ENCODE peak calls at places on chromosomes 4 and X, in ten cellular contexts. Y, T, O, J, P, S, U, Q, F and K are unnamed samples.

GRCh38 chr4:65670331-65671031 is at the start of gene EPHA5:
- DNase-seq in Y (peak; percentile 11), T (peak; percentile 54), O (peak; percentile 48), J (peak; percentile 57), P (peak; percentile 47), S (no peak), U (peak; percentile 94), Q (peak; percentile 93), F (no peak), K (peak; percentile 48)

GRCh38 chrX:110402091-110402854 is 43.6 kb downstream of the RTL9 start:
- DNase-seq in Y (peak; percentile 90), T (no peak), O (no peak), J (no peak), P (peak; percentile 34), S (no peak), U (peak; percentile 80), Q (peak; percentile 40), F (no peak), K (peak; percentile 15)

GRCh38 chr4:47075919-47076318 is 44.6 kb downstream of the GABRB1 start:
- DNase-seq in Y (peak; percentile 20), T (no peak), O (no peak), J (no peak), P (no peak), S (no peak), U (no peak), Q (no peak), F (no peak), K (no peak)

GRCh38 chr4:96504386-96504785 is 664.5 kb downstream of the PDHA2 start:
- DNase-seq in Y (no peak), T (no peak), O (no peak), J (no peak), P (no peak), S (no peak), U (no peak), Q (no peak), F (no peak), K (no peak)

GRCh38 chrX:151790421-151791160 is 56.0 kb downstream of the CNGA2 start:
- DNase-seq in Y (peak; percentile 33), T (no peak), O (no peak), J (no peak), P (no peak), S (no peak), U (peak; percentile 81), Q (no peak), F (no peak), K (no peak)

GRCh38 chrX:18996536-18996935 is 12.6 kb upstream of the PHKA2 start:
- DNase-seq in Y (no peak), T (no peak), O (no peak), J (no peak), P (no peak), S (no peak), U (no peak), Q (no peak), F (no peak), K (no peak)

GRCh38 chr4:61533140-61533539 is 333.0 kb downstream of the ADGRL3 start:
- DNase-seq in Y (no peak), T (no peak), O (peak; percentile 52), J (no peak), P (no peak), S (no peak), U (no peak), Q (no peak), F (no peak), K (no peak)

GRCh38 chrX:38985375-38985774 is 184.1 kb downstream of the MID1IP1 start:
- DNase-seq in Y (peak; percentile 27), T (no peak), O (no peak), J (no peak), P (no peak), S (peak; percentile 58), U (peak; percentile 20), Q (no peak), F (no peak), K (no peak)

GRCh38 chr4:109429545-109429944 is 4.1 kb upstream of the SEC24B start:
- DNase-seq in Y (no peak), T (no peak), O (no peak), J (no peak), P (no peak), S (no peak), U (peak; percentile 23), Q (no peak), F (no peak), K (no peak)

GRCh38 chrX:16479206-16479869 is 170.6 kb upstream of the S100G start:
- DNase-seq in Y (peak; percentile 70), T (no peak), O (peak; percentile 19), J (no peak), P (no peak), S (no peak), U (peak; percentile 46), Q (peak; percentile 41), F (no peak), K (no peak)

GRCh38 chrX:122816288-122816687 is 367.8 kb upstream of the GRIA3 start:
- DNase-seq in Y (no peak), T (no peak), O (no peak), J (no peak), P (no peak), S (no peak), U (no peak), Q (no peak), F (no peak), K (no peak)

GRCh38 chrX:20029728-20030127 is 38.9 kb upstream of the BCLAF3 start:
- DNase-seq in Y (no peak), T (peak; percentile 54), O (peak; percentile 9), J (no peak), P (no peak), S (no peak), U (no peak), Q (no peak), F (no peak), K (no peak)

GRCh38 chr4:6087669-6088068 is 69.4 kb upstream of the C4orf50 start:
- DNase-seq in Y (no peak), T (peak; percentile 41), O (no peak), J (no peak), P (no peak), S (peak; percentile 32), U (peak; percentile 2), Q (peak; percentile 32), F (no peak), K (no peak)

GRCh38 chr4:175411251-175411650 is 400.8 kb downstream of the GPM6A start:
- DNase-seq in Y (peak; percentile 40), T (no peak), O (no peak), J (no peak), P (no peak), S (no peak), U (peak; percentile 76), Q (no peak), F (no peak), K (no peak)

GRCh38 chr4:6517171-6517570 is 44.8 kb upstream of the PPP2R2C start:
- DNase-seq in Y (no peak), T (no peak), O (no peak), J (no peak), P (no peak), S (no peak), U (no peak), Q (no peak), F (no peak), K (no peak)

GRCh38 chr4:129377131-129377845 is 281.3 kb downstream of the C4orf33 start:
- DNase-seq in Y (no peak), T (no peak), O (no peak), J (no peak), P (no peak), S (no peak), U (no peak), Q (no peak), F (no peak), K (no peak)

GRCh38 chr4:129371901-129372300 is 275.9 kb downstream of the C4orf33 start:
- DNase-seq in Y (peak; percentile 2), T (no peak), O (no peak), J (no peak), P (no peak), S (no peak), U (no peak), Q (no peak), F (no peak), K (no peak)
- TF ChIP-seq CTCF in Y (no peak), T (no peak), O (no peak), J (no peak), P (no peak), S (no peak), U (no peak), Q (no peak), F (no peak), K (no peak)

GRCh38 chr4:25863906-25864418 is 1.2 kb upstream of the SEL1L3 start:
- DNase-seq in Y (no peak), T (no peak), O (no peak), J (no peak), P (no peak), S (no peak), U (no peak), Q (no peak), F (peak; percentile 71), K (no peak)
- H3K4me3 ChIP-seq in Y (no peak overlapping the region), T (no peak overlapping the region), O (no peak overlapping the region), J (peak overlapping the region; percentile 88), P (no peak overlapping the region), S (no peak overlapping the region), U (no peak overlapping the region), Q (no peak overlapping the region), F (no peak overlapping the region), K (no peak overlapping the region)

GRCh38 chrX:14533867-14534266 is 4.5 kb downstream of the GLRA2 start:
- DNase-seq in Y (no peak), T (no peak), O (no peak), J (no peak), P (no peak), S (no peak), U (no peak), Q (no peak), F (no peak), K (no peak)

GRCh38 chrX:14529288-14529989 is at the start of gene GLRA2:
- DNase-seq in Y (peak; percentile 36), T (no peak), O (no peak), J (no peak), P (no peak), S (peak; percentile 27), U (peak; percentile 2), Q (peak; percentile 2), F (no peak), K (no peak)

DNA sequence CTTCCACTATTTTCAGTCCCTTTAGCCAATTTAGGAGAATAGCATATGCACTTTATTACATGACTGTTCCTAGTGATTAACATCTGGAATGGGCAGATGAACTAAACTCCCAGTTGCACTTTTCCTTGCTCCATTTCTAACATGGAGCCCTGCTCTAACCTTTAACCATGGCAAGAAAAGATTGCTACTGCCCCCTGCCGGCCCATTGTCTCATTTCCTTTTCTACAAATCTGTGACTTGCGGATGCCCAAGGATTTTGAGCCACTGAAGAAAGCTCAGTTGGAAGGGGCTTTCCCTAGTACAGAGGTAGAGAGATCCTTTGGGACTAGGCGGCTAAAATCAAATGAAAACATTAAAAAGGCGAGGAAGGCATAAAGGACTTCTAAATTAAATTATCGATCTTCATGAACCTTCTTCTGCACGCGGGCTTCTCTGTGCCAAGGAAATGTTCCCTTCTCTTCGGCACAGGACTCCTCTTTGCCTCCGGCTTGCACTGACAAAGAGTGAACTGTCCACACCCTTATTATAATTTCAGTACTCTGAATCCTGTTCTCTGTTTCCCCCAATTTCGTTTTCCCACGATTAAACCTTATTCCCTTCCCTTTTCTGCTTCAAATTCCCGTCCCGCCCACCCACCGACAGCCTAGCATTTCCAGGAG is 578 bp upstream of the GLRA2 start:
- DNase-seq in Y (peak; percentile 81), T (peak; percentile 1), O (no peak), J (peak; percentile 32), P (peak; percentile 18), S (peak; percentile 55), U (peak; percentile 19), Q (peak; percentile 68), F (peak; percentile 51), K (peak; percentile 20)
- TF ChIP-seq CTCF in Y (peak; percentile 29), T (peak; percentile 48), O (peak; percentile 43), J (peak; percentile 31), P (peak; percentile 37), S (peak; percentile 41), U (peak; percentile 22), Q (peak; percentile 59), F (no peak), K (peak; percentile 32)

GRCh38 chr4:38319456-38320348 is 344.3 kb upstream of the KLF3 start:
- DNase-seq in Y (peak; percentile 94), T (peak; percentile 69), O (no peak), J (peak; percentile 93), P (peak; percentile 95), S (peak; percentile 95), U (peak; percentile 97), Q (peak; percentile 85), F (peak; percentile 94), K (peak; percentile 97)
- H3K4me3 ChIP-seq in Y (peak overlapping the region; percentile 21), T (no peak overlapping the region), O (no peak overlapping the region), J (peak overlapping the region; percentile 47), P (peak overlapping the region; percentile 58), S (peak overlapping the region; percentile 57), U (no peak overlapping the region), Q (no peak overlapping the region), F (peak overlapping the region; percentile 9), K (peak overlapping the region; percentile 45)